ENCODE peak calls at places on chromosome 9, in five cellular contexts. One of them, this sample, is unnamed. For H3K36me3, the result is how much of the 10 kb centered on the place peaks cover.

GRCh38 chr9:6055213-6055612 is 39.8 kb upstream of the RANBP6 start:
- DNase-seq in GM12878: peak
- DNase-seq in astrocyte: peak
- DNase-seq in HAP-1: peak
- DNase-seq in CD8-positive, alpha-beta T cell: no peak
- DNase-seq in this sample: no peak

GRCh38 chr9:89675403-89675771 is 70.6 kb downstream of the GADD45G start:
- DNase-seq in GM12878: no peak
- DNase-seq in astrocyte: no peak
- DNase-seq in HAP-1: no peak
- DNase-seq in CD8-positive, alpha-beta T cell: no peak
- DNase-seq in this sample: no peak

GRCh38 chr9:84970432-84970831 is 300.9 kb downstream of the NTRK2 start:
- DNase-seq in GM12878: no peak
- DNase-seq in astrocyte: peak
- DNase-seq in HAP-1: no peak
- DNase-seq in CD8-positive, alpha-beta T cell: no peak
- DNase-seq in this sample: peak

GRCh38 chr9:133236291-133237071 is 27.4 kb upstream of the OBP2B start:
- DNase-seq in GM12878: no peak
- DNase-seq in astrocyte: no peak
- DNase-seq in HAP-1: no peak
- DNase-seq in CD8-positive, alpha-beta T cell: no peak
- DNase-seq in this sample: no peak

GRCh38 chr9:105259731-105260612 is 15.5 kb downstream of the SLC44A1 start:
- DNase-seq in GM12878: no peak
- DNase-seq in astrocyte: no peak
- DNase-seq in HAP-1: no peak
- DNase-seq in CD8-positive, alpha-beta T cell: no peak
- DNase-seq in this sample: no peak

GRCh38 chr9:93672622-93673270 is 96.4 kb downstream of the PHF2 start:
- DNase-seq in GM12878: no peak
- DNase-seq in astrocyte: no peak
- DNase-seq in HAP-1: peak
- DNase-seq in CD8-positive, alpha-beta T cell: no peak
- DNase-seq in this sample: no peak

GRCh38 chr9:77726814-77727213 is 78.7 kb upstream of the GNA14 start:
- DNase-seq in GM12878: no peak
- DNase-seq in astrocyte: no peak
- DNase-seq in HAP-1: no peak
- DNase-seq in CD8-positive, alpha-beta T cell: no peak
- DNase-seq in this sample: no peak

GRCh38 chr9:115524467-115525059 is 406.6 kb upstream of the TNC start:
- DNase-seq in GM12878: no peak
- DNase-seq in astrocyte: peak
- DNase-seq in HAP-1: peak
- DNase-seq in CD8-positive, alpha-beta T cell: no peak
- DNase-seq in this sample: peak

GRCh38 chr9:74935008-74935407 is 17.7 kb downstream of the C9orf40 start:
- DNase-seq in GM12878: no peak
- DNase-seq in astrocyte: peak
- DNase-seq in HAP-1: no peak
- DNase-seq in CD8-positive, alpha-beta T cell: no peak
- DNase-seq in this sample: no peak

GRCh38 chr9:88733651-88734470 is 198.9 kb downstream of the NXNL2 start:
- DNase-seq in GM12878: no peak
- DNase-seq in astrocyte: peak
- DNase-seq in HAP-1: no peak
- DNase-seq in CD8-positive, alpha-beta T cell: no peak
- DNase-seq in this sample: no peak

GRCh38 chr9:134166374-134166773 is 2.0 kb upstream of the RNU6ATAC start:
- DNase-seq in GM12878: no peak
- DNase-seq in astrocyte: no peak
- DNase-seq in HAP-1: no peak
- DNase-seq in CD8-positive, alpha-beta T cell: no peak
- DNase-seq in this sample: no peak

GRCh38 chr9:137070201-137070905 is at the start of gene SAPCD2:
- DNase-seq in GM12878: no peak
- DNase-seq in astrocyte: peak
- DNase-seq in HAP-1: peak
- DNase-seq in CD8-positive, alpha-beta T cell: peak
- DNase-seq in this sample: peak

GRCh38 chr9:12464910-12465512 is 228.2 kb upstream of the TYRP1 start:
- DNase-seq in GM12878: no peak
- DNase-seq in astrocyte: no peak
- DNase-seq in HAP-1: peak
- DNase-seq in CD8-positive, alpha-beta T cell: no peak
- DNase-seq in this sample: no peak

GRCh38 chr9:123997665-123998277 is 13.8 kb upstream of the LHX2 start:
- DNase-seq in GM12878: peak
- DNase-seq in astrocyte: no peak
- DNase-seq in HAP-1: peak
- DNase-seq in CD8-positive, alpha-beta T cell: no peak
- DNase-seq in this sample: no peak

GRCh38 chr9:136525841-136526499 is 19.9 kb downstream of the NOTCH1 start:
- DNase-seq in GM12878: no peak
- DNase-seq in astrocyte: no peak
- DNase-seq in HAP-1: no peak
- DNase-seq in CD8-positive, alpha-beta T cell: no peak
- DNase-seq in this sample: no peak

GRCh38 chr9:114288233-114289051 is 34.5 kb upstream of the ORM1 start:
- DNase-seq in GM12878: no peak
- DNase-seq in astrocyte: peak
- DNase-seq in HAP-1: no peak
- DNase-seq in CD8-positive, alpha-beta T cell: no peak
- DNase-seq in this sample: no peak

GRCh38 chr9:8432224-8432623 is 632.6 kb upstream of the DMAC1 start:
- DNase-seq in GM12878: no peak
- DNase-seq in astrocyte: no peak
- DNase-seq in HAP-1: no peak
- DNase-seq in CD8-positive, alpha-beta T cell: no peak
- DNase-seq in this sample: no peak

GRCh38 chr9:104088416-104088815 is 5.7 kb upstream of the SMC2 start:
- DNase-seq in GM12878: no peak
- DNase-seq in astrocyte: no peak
- DNase-seq in HAP-1: no peak
- DNase-seq in CD8-positive, alpha-beta T cell: no peak
- DNase-seq in this sample: no peak

GRCh38 chr9:5524090-5524489 is 13.8 kb downstream of the PDCD1LG2 start:
- DNase-seq in GM12878: no peak
- DNase-seq in astrocyte: no peak
- DNase-seq in HAP-1: no peak
- DNase-seq in CD8-positive, alpha-beta T cell: no peak
- DNase-seq in this sample: no peak

GRCh38 chr9:124291801-124292396 is 34.1 kb downstream of the NEK6 start:
- DNase-seq in GM12878: peak
- DNase-seq in astrocyte: no peak
- DNase-seq in HAP-1: no peak
- DNase-seq in CD8-positive, alpha-beta T cell: no peak
- DNase-seq in this sample: no peak

GRCh38 chr9:88828492-88828974 is 162.7 kb upstream of the S1PR3 start:
- DNase-seq in GM12878: no peak
- DNase-seq in astrocyte: no peak
- DNase-seq in HAP-1: no peak
- DNase-seq in CD8-positive, alpha-beta T cell: no peak
- DNase-seq in this sample: no peak

GRCh38 chr9:21770877-21771560 is 31.4 kb upstream of the MTAP start:
- DNase-seq in GM12878: no peak
- DNase-seq in astrocyte: peak
- DNase-seq in HAP-1: peak
- DNase-seq in CD8-positive, alpha-beta T cell: no peak
- DNase-seq in this sample: peak

GRCh38 chr9:124392855-124393460 is 22.3 kb downstream of the PSMB7 start:
- DNase-seq in GM12878: no peak
- DNase-seq in astrocyte: peak
- DNase-seq in HAP-1: peak
- DNase-seq in CD8-positive, alpha-beta T cell: no peak
- DNase-seq in this sample: peak

GRCh38 chr9:117184173-117184572 is 230.7 kb downstream of the ASTN2 start:
- DNase-seq in GM12878: no peak
- DNase-seq in astrocyte: no peak
- DNase-seq in HAP-1: no peak
- DNase-seq in CD8-positive, alpha-beta T cell: no peak
- DNase-seq in this sample: peak

GRCh38 chr9:133067813-133068212 is 6.0 kb downstream of the CEL start:
- DNase-seq in GM12878: no peak
- DNase-seq in astrocyte: no peak
- DNase-seq in HAP-1: no peak
- DNase-seq in CD8-positive, alpha-beta T cell: no peak
- DNase-seq in this sample: no peak

GRCh38 chr9:70079364-70080103 is 35.9 kb downstream of the MAMDC2 start:
- DNase-seq in GM12878: no peak
- DNase-seq in astrocyte: no peak
- DNase-seq in HAP-1: no peak
- DNase-seq in CD8-positive, alpha-beta T cell: no peak
- DNase-seq in this sample: no peak

GRCh38 chr9:109016132-109016531 is 2.8 kb upstream of the CTNNAL1 start:
- DNase-seq in GM12878: no peak
- DNase-seq in astrocyte: peak
- DNase-seq in HAP-1: no peak
- DNase-seq in CD8-positive, alpha-beta T cell: no peak
- DNase-seq in this sample: no peak

GRCh38 chr9:126419475-126419874 is 92.8 kb downstream of the MVB12B start:
- DNase-seq in GM12878: no peak
- DNase-seq in astrocyte: peak
- DNase-seq in HAP-1: no peak
- DNase-seq in CD8-positive, alpha-beta T cell: no peak
- DNase-seq in this sample: no peak

GRCh38 chr9:127785023-127785932 is 556 bp upstream of the CDK9 start:
- DNase-seq in GM12878: no peak
- DNase-seq in astrocyte: no peak
- DNase-seq in HAP-1: peak
- DNase-seq in CD8-positive, alpha-beta T cell: peak
- DNase-seq in this sample: peak

GRCh38 chr9:5621327-5621726 is 7.6 kb upstream of the RIC1 start:
- DNase-seq in GM12878: no peak
- DNase-seq in astrocyte: peak
- DNase-seq in HAP-1: no peak
- DNase-seq in CD8-positive, alpha-beta T cell: no peak
- DNase-seq in this sample: peak

GRCh38 chr9:124279531-124280175 is 21.9 kb downstream of the NEK6 start:
- DNase-seq in GM12878: no peak
- DNase-seq in astrocyte: peak
- DNase-seq in HAP-1: no peak
- DNase-seq in CD8-positive, alpha-beta T cell: no peak
- DNase-seq in this sample: no peak

DNA sequence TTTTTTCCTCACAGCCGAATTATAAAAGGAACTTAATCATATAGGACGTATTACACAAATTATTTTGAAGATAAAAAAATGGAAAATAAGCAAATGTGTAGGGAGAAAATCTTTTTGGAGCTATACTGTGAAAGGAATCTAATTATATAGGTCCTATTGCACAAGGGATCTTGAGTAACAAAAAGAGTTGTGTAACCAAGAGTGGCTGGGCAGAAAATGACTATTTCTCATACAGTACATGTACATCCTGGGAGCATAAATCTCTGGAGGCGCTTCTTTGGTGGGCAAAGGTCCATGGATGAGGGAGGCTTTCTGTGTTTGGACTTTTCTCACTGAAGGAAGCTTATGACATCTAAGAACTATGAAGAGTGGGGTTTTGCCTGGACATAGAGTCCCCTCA is 29.8 kb downstream of the ANKS6 start:
- DNase-seq in GM12878: no peak
- DNase-seq in astrocyte: no peak
- DNase-seq in HAP-1: no peak
- DNase-seq in CD8-positive, alpha-beta T cell: no peak
- DNase-seq in this sample: no peak
- H3K36me3 ChIP-seq in GM12878: under half
- H3K36me3 ChIP-seq in astrocyte: under half
- H3K36me3 ChIP-seq in HAP-1: under half
- H3K36me3 ChIP-seq in CD8-positive, alpha-beta T cell: under half
- H3K36me3 ChIP-seq in this sample: half or more

DNA sequence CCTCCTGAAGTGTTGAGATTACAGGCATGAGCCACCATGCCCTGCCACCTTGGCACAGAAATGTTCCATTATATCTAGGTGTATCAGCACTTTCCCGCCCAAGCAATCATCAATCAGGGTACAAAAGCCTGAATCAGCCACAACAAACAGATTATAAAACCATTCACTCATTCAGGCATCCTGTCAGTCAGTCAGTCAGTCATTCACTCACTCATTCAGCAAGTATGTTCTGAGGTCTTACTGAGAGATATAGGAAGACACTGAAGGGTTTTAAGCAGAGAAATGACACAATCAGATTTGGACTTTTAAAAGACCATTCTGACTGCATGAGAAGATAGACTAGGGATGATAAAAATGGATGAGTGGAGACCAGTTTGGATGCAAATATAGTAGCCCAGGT is 13.1 kb downstream of the PSMD5 start:
- DNase-seq in GM12878: no peak
- DNase-seq in astrocyte: no peak
- DNase-seq in HAP-1: no peak
- DNase-seq in CD8-positive, alpha-beta T cell: no peak
- DNase-seq in this sample: no peak
- H3K36me3 ChIP-seq in GM12878: under half
- H3K36me3 ChIP-seq in astrocyte: under half
- H3K36me3 ChIP-seq in HAP-1: under half
- H3K36me3 ChIP-seq in CD8-positive, alpha-beta T cell: under half
- H3K36me3 ChIP-seq in this sample: under half

GRCh38 chr9:100322954-100323536 is 29.7 kb downstream of the TEX10 start:
- DNase-seq in GM12878: no peak
- DNase-seq in astrocyte: peak
- DNase-seq in HAP-1: peak
- DNase-seq in CD8-positive, alpha-beta T cell: no peak
- DNase-seq in this sample: peak
- H3K36me3 ChIP-seq in GM12878: under half
- H3K36me3 ChIP-seq in astrocyte: under half
- H3K36me3 ChIP-seq in HAP-1: half or more
- H3K36me3 ChIP-seq in CD8-positive, alpha-beta T cell: under half
- H3K36me3 ChIP-seq in this sample: half or more

GRCh38 chr9:120481248-120481647 is 98.7 kb downstream of the CDK5RAP2 start:
- DNase-seq in GM12878: no peak
- DNase-seq in astrocyte: no peak
- DNase-seq in HAP-1: no peak
- DNase-seq in CD8-positive, alpha-beta T cell: no peak
- DNase-seq in this sample: no peak

GRCh38 chr9:120480707-120481106 is 99.3 kb downstream of the CDK5RAP2 start:
- DNase-seq in GM12878: no peak
- DNase-seq in astrocyte: no peak
- DNase-seq in HAP-1: no peak
- DNase-seq in CD8-positive, alpha-beta T cell: no peak
- DNase-seq in this sample: no peak

GRCh38 chr9:120482424-120483186 is 97.4 kb downstream of the CDK5RAP2 start:
- DNase-seq in GM12878: no peak
- DNase-seq in astrocyte: peak
- DNase-seq in HAP-1: no peak
- DNase-seq in CD8-positive, alpha-beta T cell: no peak
- DNase-seq in this sample: peak

GRCh38 chr9:120484162-120484561 is 95.8 kb downstream of the CDK5RAP2 start:
- DNase-seq in GM12878: no peak
- DNase-seq in astrocyte: no peak
- DNase-seq in HAP-1: no peak
- DNase-seq in CD8-positive, alpha-beta T cell: no peak
- DNase-seq in this sample: no peak

GRCh38 chr9:120481842-120482241 is 98.1 kb downstream of the CDK5RAP2 start:
- DNase-seq in GM12878: no peak
- DNase-seq in astrocyte: no peak
- DNase-seq in HAP-1: no peak
- DNase-seq in CD8-positive, alpha-beta T cell: no peak
- DNase-seq in this sample: no peak
- H3K36me3 ChIP-seq in GM12878: under half
- H3K36me3 ChIP-seq in astrocyte: under half
- H3K36me3 ChIP-seq in HAP-1: under half
- H3K36me3 ChIP-seq in CD8-positive, alpha-beta T cell: under half
- H3K36me3 ChIP-seq in this sample: under half